ENCODE peak calls at places on chromosomes 13 and 19, in nine cellular contexts. R, V, K, L, O, Y, J, F and P are unnamed samples. For H3K9me3, the result is how much of the 10 kb centered on the place peaks cover.

GRCh38 chr19:8539621-8540149 is 25.7 kb upstream of the ZNF414 start:
- DNase-seq in R (no peak), V (no peak), K (no peak), L (no peak), O (no peak), Y (no peak), J (no peak), F (no peak), P (no peak)

GRCh38 chr19:11195169-11195568 is 2.2 kb downstream of the KANK2 start:
- DNase-seq in R (no peak), V (no peak), K (no peak), L (no peak), O (peak), Y (no peak), J (no peak), F (no peak), P (no peak)

GRCh38 chr13:103277099-103277498 is 210.9 kb upstream of the SLC10A2 start:
- DNase-seq in R (no peak), V (no peak), K (no peak), L (no peak), O (no peak), Y (no peak), J (no peak), F (no peak), P (no peak)

GRCh38 chr13:109647046-109647445 is 139.3 kb downstream of the IRS2 start:
- DNase-seq in R (no peak), V (no peak), K (no peak), L (no peak), O (no peak), Y (no peak), J (no peak), F (no peak), P (no peak)

GRCh38 chr13:20943519-20944012 is 41.0 kb upstream of the XPO4 start:
- DNase-seq in R (peak), V (peak), K (peak), L (peak), O (peak), Y (peak), J (peak), F (peak), P (peak)

GRCh38 chr13:57408312-57408711 is 223.2 kb upstream of the PCDH17 start:
- DNase-seq in R (no peak), V (no peak), K (no peak), L (no peak), O (no peak), Y (no peak), J (no peak), F (no peak), P (no peak)

GRCh38 chr19:49664171-49665070 is 1.2 kb downstream of the IRF3 start:
- DNase-seq in R (peak), V (peak), K (peak), L (peak), O (peak), Y (peak), J (peak), F (peak), P (peak)

GRCh38 chr13:100124265-100124664 is 35.4 kb downstream of the PCCA start:
- DNase-seq in R (no peak), V (no peak), K (no peak), L (no peak), O (no peak), Y (no peak), J (no peak), F (no peak), P (no peak)

GRCh38 chr13:91647361-91647970 is 249.0 kb downstream of the GPC5 start:
- DNase-seq in R (peak), V (no peak), K (no peak), L (peak), O (no peak), Y (no peak), J (no peak), F (peak), P (no peak)

GRCh38 chr13:113981201-113981605 is 7.3 kb upstream of the C13orf46 start:
- DNase-seq in R (no peak), V (peak), K (peak), L (peak), O (no peak), Y (peak), J (peak), F (peak), P (no peak)

GRCh38 chr19:51366999-51367564 is 894 bp upstream of the ETFB start:
- DNase-seq in R (no peak), V (no peak), K (no peak), L (peak), O (no peak), Y (no peak), J (peak), F (no peak), P (no peak)

GRCh38 chr13:109871018-109871370 is 84.6 kb upstream of the IRS2 start:
- DNase-seq in R (no peak), V (no peak), K (no peak), L (no peak), O (no peak), Y (no peak), J (no peak), F (no peak), P (no peak)

GRCh38 chr13:37959284-37959683 is 89.7 kb upstream of the TRPC4 start:
- DNase-seq in R (no peak), V (no peak), K (no peak), L (no peak), O (no peak), Y (no peak), J (no peak), F (no peak), P (no peak)

GRCh38 chr13:111371211-111371610 is 50.8 kb downstream of the TEX29 start:
- DNase-seq in R (no peak), V (peak), K (no peak), L (no peak), O (no peak), Y (no peak), J (no peak), F (no peak), P (no peak)

GRCh38 chr19:12163841-12164240 is 945 bp downstream of the ZNF136 start:
- DNase-seq in R (peak), V (no peak), K (no peak), L (no peak), O (no peak), Y (no peak), J (no peak), F (no peak), P (no peak)

GRCh38 chr19:49983645-49984229 is 22.8 kb upstream of the SIGLEC11 start:
- DNase-seq in R (peak), V (peak), K (peak), L (no peak), O (peak), Y (peak), J (no peak), F (peak), P (peak)

GRCh38 chr19:46155237-46155636 is 7.2 kb downstream of the IGFL2 start:
- DNase-seq in R (no peak), V (no peak), K (no peak), L (no peak), O (no peak), Y (no peak), J (no peak), F (no peak), P (no peak)

GRCh38 chr13:32430018-32430747 is 2.3 kb upstream of the N4BP2L1 start:
- DNase-seq in R (no peak), V (no peak), K (no peak), L (no peak), O (no peak), Y (no peak), J (no peak), F (no peak), P (no peak)

GRCh38 chr19:50349277-50350057 is 16.0 kb downstream of the NAPSA start:
- DNase-seq in R (no peak), V (no peak), K (no peak), L (no peak), O (no peak), Y (no peak), J (no peak), F (no peak), P (no peak)

GRCh38 chr19:13350072-13350471 is 156.2 kb downstream of the CACNA1A start:
- DNase-seq in R (no peak), V (no peak), K (no peak), L (no peak), O (no peak), Y (no peak), J (no peak), F (no peak), P (no peak)

GRCh38 chr13:31675521-31675953 is 63.8 kb upstream of the RXFP2 start:
- DNase-seq in R (no peak), V (no peak), K (no peak), L (no peak), O (no peak), Y (no peak), J (no peak), F (no peak), P (no peak)

GRCh38 chr13:113642563-113642962 is 15.4 kb downstream of the ATP4B start:
- DNase-seq in R (no peak), V (no peak), K (no peak), L (no peak), O (no peak), Y (no peak), J (no peak), F (no peak), P (no peak)

GRCh38 chr13:76016799-76017198 is 380.7 kb downstream of the LMO7 start:
- DNase-seq in R (no peak), V (no peak), K (no peak), L (no peak), O (no peak), Y (no peak), J (no peak), F (peak), P (no peak)

GRCh38 chr19:46660008-46660517 is 919 bp downstream of the DACT3 start:
- DNase-seq in R (peak), V (no peak), K (no peak), L (no peak), O (peak), Y (no peak), J (peak), F (no peak), P (peak)

GRCh38 chr13:21465710-21466160 is 6.6 kb upstream of the ZDHHC20 start:
- DNase-seq in R (no peak), V (no peak), K (no peak), L (no peak), O (no peak), Y (no peak), J (no peak), F (peak), P (no peak)

GRCh38 chr19:34493649-34494044 is 12.1 kb downstream of the WTIP start:
- DNase-seq in R (no peak), V (no peak), K (no peak), L (no peak), O (no peak), Y (no peak), J (no peak), F (no peak), P (no peak)

GRCh38 chr13:46759861-46760260 is 37.1 kb downstream of the ESD start:
- DNase-seq in R (no peak), V (no peak), K (no peak), L (no peak), O (no peak), Y (no peak), J (no peak), F (no peak), P (no peak)

GRCh38 chr13:31234729-31235128 is 35.0 kb downstream of the B3GLCT start:
- DNase-seq in R (no peak), V (no peak), K (peak), L (no peak), O (no peak), Y (no peak), J (no peak), F (no peak), P (no peak)

GRCh38 chr19:45158503-45159026 is 2.2 kb downstream of the NKPD1 start:
- DNase-seq in R (no peak), V (no peak), K (no peak), L (no peak), O (no peak), Y (no peak), J (no peak), F (no peak), P (no peak)

GRCh38 chr13:45879666-45880065 is 28.1 kb upstream of the SIAH3 start:
- DNase-seq in R (peak), V (no peak), K (peak), L (no peak), O (no peak), Y (no peak), J (no peak), F (peak), P (peak)

GRCh38 chr19:4196009-4196408 is 13.5 kb downstream of the ANKRD24 start:
- DNase-seq in R (no peak), V (no peak), K (no peak), L (no peak), O (no peak), Y (no peak), J (no peak), F (no peak), P (no peak)

GRCh38 chr13:44759222-44759721 is 183.1 kb upstream of the TSC22D1 start:
- DNase-seq in R (no peak), V (no peak), K (no peak), L (no peak), O (no peak), Y (no peak), J (no peak), F (peak), P (no peak)

GRCh38 chr19:16200038-16200775 is 2.5 kb downstream of the AP1M1 start:
- DNase-seq in R (no peak), V (peak), K (no peak), L (no peak), O (no peak), Y (peak), J (peak), F (no peak), P (no peak)

GRCh38 chr13:98938801-98939200 is 39.1 kb downstream of the DOCK9 start:
- DNase-seq in R (no peak), V (no peak), K (no peak), L (no peak), O (no peak), Y (no peak), J (no peak), F (no peak), P (no peak)
- TF ChIP-seq POLR2A in R (no peak), V (no peak), K (no peak), L (no peak), O (no peak), Y (no peak), J (no peak), F (no peak), P (no peak)

GRCh38 chr13:55361141-55361540 is 1779.6 kb upstream of the PRR20A start:
- DNase-seq in R (no peak), V (no peak), K (no peak), L (no peak), O (no peak), Y (no peak), J (no peak), F (no peak), P (no peak)

GRCh38 chr13:55359067-55359466 is 1781.7 kb upstream of the PRR20A start:
- DNase-seq in R (no peak), V (no peak), K (no peak), L (no peak), O (no peak), Y (no peak), J (no peak), F (no peak), P (no peak)
- H3K9me3 ChIP-seq in R (under half), V (under half), K (under half), L (under half), O (under half), Y (under half), J (under half), F (under half), P (under half)

GRCh38 chr19:55648657-55649578 is 906 bp downstream of the CCDC106 start:
- DNase-seq in R (no peak), V (no peak), K (no peak), L (no peak), O (no peak), Y (no peak), J (peak), F (no peak), P (no peak)
- H3K4me3 ChIP-seq in R (peak), V (peak), K (peak), L (peak), O (peak), Y (peak), J (peak), F (peak), P (peak)

GRCh38 chr19:18377026-18377425 is 8.9 kb upstream of the GDF15 start:
- DNase-seq in R (no peak), V (no peak), K (no peak), L (no peak), O (no peak), Y (no peak), J (no peak), F (peak), P (no peak)

GRCh38 chr19:18368504-18369222 is 17.3 kb upstream of the GDF15 start:
- DNase-seq in R (no peak), V (no peak), K (no peak), L (no peak), O (no peak), Y (no peak), J (no peak), F (peak), P (no peak)

GRCh38 chr19:18373407-18373891 is 12.5 kb upstream of the GDF15 start:
- DNase-seq in R (no peak), V (no peak), K (no peak), L (no peak), O (no peak), Y (no peak), J (no peak), F (no peak), P (no peak)

DNA sequence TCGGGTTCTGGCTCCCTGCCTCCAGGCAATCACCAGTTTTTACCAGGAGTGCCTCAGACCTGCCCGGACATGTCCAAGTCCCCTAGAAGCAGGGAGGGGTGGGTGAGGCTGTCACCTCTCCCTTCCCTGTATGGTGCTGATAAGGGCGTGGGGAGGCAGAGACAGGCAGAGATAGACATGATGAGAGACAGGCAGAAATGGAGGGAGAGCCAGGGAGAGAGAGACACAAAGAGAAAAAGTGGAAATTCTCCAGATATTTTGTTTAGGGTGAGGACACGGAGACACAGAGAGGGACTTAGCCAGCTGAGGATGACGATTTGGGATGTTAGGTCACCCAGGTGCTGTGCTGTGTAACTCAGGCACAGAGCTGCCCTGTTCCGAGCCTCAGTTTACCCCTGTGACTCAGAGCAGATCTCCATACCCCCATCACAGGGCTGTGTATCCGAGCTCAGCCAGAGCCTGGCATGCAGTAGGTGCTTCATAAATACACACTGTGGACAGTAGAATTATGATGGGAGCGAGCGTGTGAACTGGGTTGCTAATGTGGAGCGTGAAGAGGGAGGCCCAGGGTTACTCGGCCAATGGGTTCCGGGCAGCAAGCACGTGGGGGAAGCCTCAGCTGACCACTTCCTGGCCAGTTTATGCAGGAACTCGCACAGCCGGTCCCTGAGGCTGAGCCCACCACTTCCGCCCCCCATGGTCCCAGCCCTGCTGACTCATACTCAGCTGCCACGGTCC is 11.9 kb upstream of the GDF15 start:
- DNase-seq in R (peak), V (peak), K (peak), L (peak), O (peak), Y (peak), J (peak), F (peak), P (peak)
- TF ChIP-seq POLR2A in R (peak), V (peak), K (no peak), L (no peak), O (peak), Y (no peak), J (no peak), F (no peak), P (no peak)

DNA sequence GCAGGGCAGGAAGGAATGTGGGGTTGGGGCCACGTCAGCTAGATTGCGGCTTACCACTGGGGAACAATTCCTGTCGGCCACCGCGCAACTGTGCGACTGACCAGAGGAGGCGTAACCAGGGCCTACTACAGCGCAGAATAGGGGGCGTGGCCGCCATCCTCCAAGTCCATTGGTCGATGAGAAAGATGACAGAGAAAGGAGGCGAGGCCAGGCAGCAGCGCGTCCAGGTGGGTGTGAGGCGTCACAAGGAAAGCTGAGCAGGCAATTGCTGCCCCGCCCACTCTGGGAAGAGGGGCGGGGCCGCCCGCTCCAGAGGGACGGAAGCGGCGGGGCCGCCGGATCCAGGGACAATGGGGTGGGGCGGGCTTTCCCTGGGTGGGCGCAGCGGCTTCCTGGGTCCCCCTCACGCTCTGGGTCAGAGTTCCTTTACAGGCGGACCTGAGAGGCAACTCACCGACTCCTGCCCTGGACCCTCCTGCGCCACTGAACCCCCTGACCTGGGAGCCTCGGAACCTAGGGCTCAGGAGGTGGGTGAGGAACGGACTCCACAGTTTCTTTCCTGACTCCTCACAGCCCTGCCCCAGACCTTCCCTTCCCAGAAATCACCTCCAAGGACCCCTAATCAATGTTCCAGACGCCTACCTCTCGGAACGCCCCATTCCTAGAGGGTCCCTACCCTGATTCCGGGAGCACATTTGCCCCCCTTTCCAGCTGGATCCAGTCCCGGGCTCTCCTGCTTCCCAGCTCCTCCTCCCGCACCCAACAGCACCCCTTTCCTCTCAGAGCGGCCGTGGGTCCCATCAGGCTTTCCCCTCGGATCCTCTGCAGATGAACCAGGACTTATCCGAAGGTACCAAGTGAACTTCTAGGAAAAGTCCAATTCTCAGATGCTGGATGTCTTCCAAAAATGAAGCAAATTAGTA is 101.5 kb upstream of the ZNF492 start:
- DNase-seq in R (no peak), V (peak), K (no peak), L (peak), O (peak), Y (no peak), J (no peak), F (peak), P (peak)
- H3K9me3 ChIP-seq in R (under half), V (under half), K (under half), L (under half), O (under half), Y (under half), J (under half), F (under half), P (under half)

DNA sequence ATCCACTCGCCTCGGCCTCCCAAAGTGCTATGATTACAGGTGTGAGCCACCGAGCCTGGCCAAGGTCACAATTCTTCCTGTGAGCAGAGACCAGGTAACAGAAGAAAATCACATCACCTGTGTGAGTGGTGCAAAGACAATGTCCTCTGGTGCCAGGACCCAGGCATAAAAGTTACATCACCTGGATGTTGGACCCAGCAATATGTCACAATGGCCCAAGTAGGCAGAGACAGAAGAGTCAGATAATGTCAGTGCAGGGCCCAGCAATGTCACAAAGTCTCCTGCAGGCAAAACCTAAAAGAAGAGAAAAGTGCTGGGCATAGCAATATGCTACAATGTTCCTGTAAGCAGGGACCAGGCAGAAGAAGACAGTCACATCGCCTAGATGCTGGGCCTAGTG is 5.5 kb upstream of the ZNF724 start:
- DNase-seq in R (no peak), V (no peak), K (no peak), L (no peak), O (no peak), Y (no peak), J (no peak), F (no peak), P (no peak)
- H3K4me3 ChIP-seq in R (no peak), V (no peak), K (no peak), L (no peak), O (no peak), Y (no peak), J (no peak), F (no peak), P (no peak)